ENCODE peak calls at places on chromosomes 13 and 19, in nine cellular contexts. D is Caco-2; C is RPMI7951; E is HFFc6; J is activated T-helper 9 cell treated with anti-CD3 and anti-CD28 coated beads, Interleukin-2, amount 50 U/mL, for 16 hours; P is CD4-positive, alpha-beta T cell; Y is stimulated activated CD8-positive, alpha-beta memory T cell treated with anti-CD3 and anti-CD28 coated beads, Interleukin-12 subunit alpha, Interleukin-12 subunit beta, amount 100 ng/mL, for 4 hours; I is stimulated activated CD4-positive, alpha-beta T cell treated with anti-CD3 and anti-CD28 coated beads, Interleukin-1b, Interleukin-23, amount 100 ng/mL, for 48 hours; O is activated CD4-positive, alpha-beta T cell treated with anti-CD3 and anti-CD28 coated beads, Interleukin-2, amount 50 U/mL, for 48 hours. M is an unnamed sample.

GRCh38 chr19:751501-752341 is 809 bp downstream of the MISP start:
- DNase-seq in D (peak), C (peak), E (peak), J (no peak), P (no peak), Y (no peak), I (no peak), O (no peak), M (peak)

GRCh38 chr19:22628401-22628800 is 5.7 kb upstream of the ZNF492 start:
- DNase-seq in D (no peak), C (no peak), E (no peak), J (no peak), P (no peak), Y (no peak), I (no peak), O (no peak), M (no peak)

GRCh38 chr13:94617389-94618000 is 15.8 kb downstream of the GPR180 start:
- DNase-seq in D (peak), C (no peak), E (no peak), J (no peak), P (no peak), Y (no peak), I (no peak), O (no peak), M (peak)

GRCh38 chr13:98466634-98467236 is 110.2 kb downstream of the STK24 start:
- DNase-seq in D (peak), C (peak), E (peak), J (no peak), P (peak), Y (no peak), I (peak), O (peak), M (peak)

GRCh38 chr19:35975608-35976214 is 19.3 kb upstream of the SDHAF1 start:
- DNase-seq in D (peak), C (no peak), E (no peak), J (no peak), P (no peak), Y (no peak), I (no peak), O (no peak), M (peak)

GRCh38 chr19:50909240-50910070 is 1.7 kb downstream of the KLK4 start:
- DNase-seq in D (peak), C (peak), E (no peak), J (no peak), P (no peak), Y (no peak), I (peak), O (peak), M (peak)

GRCh38 chr13:40114305-40114896 is 458.9 kb downstream of the COG6 start:
- DNase-seq in D (no peak), C (no peak), E (no peak), J (no peak), P (no peak), Y (no peak), I (no peak), O (no peak), M (no peak)

GRCh38 chr19:5292843-5293606 is 47.6 kb downstream of the PTPRS start:
- DNase-seq in D (no peak), C (peak), E (peak), J (peak), P (peak), Y (peak), I (peak), O (peak), M (peak)

GRCh38 chr19:35350591-35350990 is 2.9 kb downstream of the FFAR1 start:
- DNase-seq in D (no peak), C (no peak), E (no peak), J (no peak), P (no peak), Y (no peak), I (no peak), O (peak), M (no peak)

GRCh38 chr19:1618157-1619093 is 13.2 kb upstream of the UQCR11 start:
- DNase-seq in D (peak), C (peak), E (peak), J (no peak), P (no peak), Y (no peak), I (no peak), O (peak), M (peak)

GRCh38 chr19:11387154-11388034 is 3.3 kb upstream of the EPOR start:
- DNase-seq in D (no peak), C (no peak), E (no peak), J (no peak), P (no peak), Y (no peak), I (no peak), O (no peak), M (no peak)

GRCh38 chr19:1725100-1726064 is 27.9 kb upstream of the ONECUT3 start:
- DNase-seq in D (peak), C (peak), E (no peak), J (no peak), P (no peak), Y (no peak), I (peak), O (peak), M (peak)

GRCh38 chr13:24274452-24274971 is 34.9 kb upstream of the C1QTNF9 start:
- DNase-seq in D (no peak), C (no peak), E (no peak), J (peak), P (peak), Y (peak), I (peak), O (peak), M (peak)

GRCh38 chr13:114035583-114036501 is 62.0 kb upstream of the C13orf46 start:
- DNase-seq in D (no peak), C (no peak), E (no peak), J (no peak), P (no peak), Y (no peak), I (no peak), O (no peak), M (peak)

GRCh38 chr19:1632462-1633268 is 19.8 kb downstream of the TCF3 start:
- DNase-seq in D (peak), C (no peak), E (no peak), J (no peak), P (no peak), Y (no peak), I (no peak), O (no peak), M (no peak)

GRCh38 chr13:34867590-34867989 is 74.5 kb upstream of the NBEA start:
- DNase-seq in D (no peak), C (peak), E (peak), J (no peak), P (no peak), Y (no peak), I (no peak), O (no peak), M (peak)

GRCh38 chr19:35476149-35476548 is 14.1 kb downstream of the KRTDAP start:
- DNase-seq in D (no peak), C (no peak), E (no peak), J (no peak), P (no peak), Y (no peak), I (peak), O (peak), M (no peak)

GRCh38 chr19:16339361-16339725 is 14.7 kb downstream of the KLF2 start:
- DNase-seq in D (no peak), C (no peak), E (no peak), J (no peak), P (no peak), Y (no peak), I (no peak), O (no peak), M (no peak)

GRCh38 chr13:92842145-92842544 is 384.5 kb upstream of the GPC6 start:
- DNase-seq in D (no peak), C (peak), E (peak), J (no peak), P (no peak), Y (no peak), I (no peak), O (no peak), M (peak)

GRCh38 chr19:18392417-18392816 is 5.0 kb downstream of the LRRC25 start:
- DNase-seq in D (no peak), C (no peak), E (no peak), J (no peak), P (no peak), Y (no peak), I (no peak), O (no peak), M (no peak)

GRCh38 chr13:71912524-71912923 is 45.5 kb upstream of the DACH1 start:
- DNase-seq in D (no peak), C (no peak), E (no peak), J (no peak), P (no peak), Y (no peak), I (no peak), O (no peak), M (no peak)

GRCh38 chr19:50025794-50026549 is at the start of gene ZNF473:
- DNase-seq in D (peak), C (peak), E (peak), J (peak), P (peak), Y (peak), I (peak), O (peak), M (peak)

GRCh38 chr13:99150575-99151370 is 49.9 kb upstream of the UBAC2 start:
- DNase-seq in D (no peak), C (peak), E (peak), J (no peak), P (no peak), Y (no peak), I (no peak), O (no peak), M (peak)

GRCh38 chr19:39103151-39103550 is 19.0 kb downstream of the ACP7 start:
- DNase-seq in D (no peak), C (no peak), E (no peak), J (no peak), P (no peak), Y (no peak), I (no peak), O (no peak), M (no peak)

GRCh38 chr13:102606537-102607309 is 9.9 kb downstream of the TPP2 start:
- DNase-seq in D (no peak), C (no peak), E (no peak), J (no peak), P (no peak), Y (no peak), I (no peak), O (no peak), M (no peak)

GRCh38 chr13:111531505-111531904 is 211.1 kb downstream of the TEX29 start:
- DNase-seq in D (no peak), C (no peak), E (peak), J (no peak), P (no peak), Y (no peak), I (no peak), O (no peak), M (peak)

M was measured in choroid plexus epithelial cell.